ENCODE peak calls at places on chromosomes 7 and 10, in eight cellular contexts. F is GM04503; J is ELF-1; A is GM13977; W is stimulated activated CD4-positive, alpha-beta T cell treated with anti-CD3 and anti-CD28 coated beads, Interleukin-1b, Interleukin-23, amount 100 ng/mL, for 48 hours; N is activated CD8-positive, alpha-beta memory T cell treated with anti-CD3 and anti-CD28 coated beads for 4 hours; K is A549; Y is brain pericyte. S is an unnamed sample.

GRCh38 chr10:3622427-3622826 is 162.6 kb downstream of the KLF6 start:
- DNase-seq in F (no peak), J (no peak), A (no peak), W (peak), N (no peak), K (no peak), Y (no peak), S (no peak)

GRCh38 chr7:106346678-106347217 is 62.0 kb upstream of the NAMPT start:
- DNase-seq in F (peak), J (no peak), A (peak), W (peak), N (no peak), K (peak), Y (no peak), S (no peak)

GRCh38 chr7:155138204-155138603 is 68.1 kb downstream of the HTR5A start:
- DNase-seq in F (no peak), J (no peak), A (no peak), W (no peak), N (no peak), K (no peak), Y (no peak), S (no peak)

GRCh38 chr10:97481071-97481470 is 17.2 kb downstream of the MMS19 start:
- DNase-seq in F (no peak), J (no peak), A (no peak), W (no peak), N (no peak), K (no peak), Y (no peak), S (no peak)

GRCh38 chr7:118186491-118186890 is 2.5 kb downstream of the LSM8 start:
- DNase-seq in F (no peak), J (no peak), A (no peak), W (no peak), N (no peak), K (no peak), Y (no peak), S (no peak)

GRCh38 chr7:67022501-67022900 is 25.9 kb downstream of the TYW1 start:
- DNase-seq in F (no peak), J (no peak), A (no peak), W (no peak), N (no peak), K (no peak), Y (no peak), S (no peak)

GRCh38 chr10:123583639-123584418 is 82.3 kb upstream of the GPR26 start:
- DNase-seq in F (peak), J (peak), A (peak), W (peak), N (no peak), K (peak), Y (no peak), S (peak)

GRCh38 chr7:82745820-82746219 is 302.2 kb upstream of the CACNA2D1 start:
- DNase-seq in F (no peak), J (no peak), A (no peak), W (no peak), N (no peak), K (no peak), Y (no peak), S (no peak)

GRCh38 chr10:127937069-127937468 is 30.2 kb downstream of the PTPRE start:
- DNase-seq in F (no peak), J (no peak), A (no peak), W (no peak), N (no peak), K (no peak), Y (no peak), S (no peak)

GRCh38 chr10:96395931-96396877 is 37.4 kb upstream of the OPALIN start:
- DNase-seq in F (no peak), J (peak), A (peak), W (peak), N (peak), K (peak), Y (peak), S (peak)

GRCh38 chr7:155203059-155203881 is 94.4 kb upstream of the INSIG1 start:
- DNase-seq in F (no peak), J (peak), A (no peak), W (no peak), N (no peak), K (no peak), Y (no peak), S (no peak)

GRCh38 chr10:110682348-110682747 is 38.2 kb downstream of the RBM20 start:
- DNase-seq in F (no peak), J (no peak), A (no peak), W (no peak), N (no peak), K (no peak), Y (no peak), S (no peak)

GRCh38 chr10:48464871-48465736 is 139.8 kb downstream of the ARHGAP22 start:
- DNase-seq in F (no peak), J (peak), A (no peak), W (no peak), N (no peak), K (no peak), Y (no peak), S (peak)

GRCh38 chr7:157339777-157340677 is 3.2 kb downstream of the DNAJB6 start:
- DNase-seq in F (no peak), J (peak), A (peak), W (peak), N (peak), K (peak), Y (no peak), S (peak)

GRCh38 chr7:47609803-47610452 is 28.0 kb upstream of the TNS3 start:
- DNase-seq in F (no peak), J (no peak), A (no peak), W (no peak), N (no peak), K (peak), Y (no peak), S (no peak)

GRCh38 chr10:52566471-52567246 is 205.9 kb downstream of the MBL2 start:
- DNase-seq in F (peak), J (no peak), A (no peak), W (no peak), N (no peak), K (peak), Y (peak), S (no peak)

GRCh38 chr10:59499460-59499859 is 137.1 kb upstream of the FAM13C start:
- DNase-seq in F (no peak), J (no peak), A (no peak), W (no peak), N (no peak), K (no peak), Y (no peak), S (no peak)

GRCh38 chr10:88913803-88914202 is 33.8 kb downstream of the STAMBPL1 start:
- DNase-seq in F (no peak), J (no peak), A (no peak), W (no peak), N (no peak), K (no peak), Y (no peak), S (no peak)

GRCh38 chr7:135673360-135673706 is 11.0 kb downstream of the STMP1 start:
- DNase-seq in F (no peak), J (no peak), A (no peak), W (no peak), N (no peak), K (no peak), Y (no peak), S (no peak)

GRCh38 chr7:26397786-26398435 is 106.2 kb downstream of the SNX10 start:
- DNase-seq in F (no peak), J (peak), A (peak), W (peak), N (no peak), K (peak), Y (no peak), S (peak)

GRCh38 chr10:103706760-103707159 is 148.6 kb downstream of the SH3PXD2A start:
- DNase-seq in F (no peak), J (no peak), A (no peak), W (no peak), N (no peak), K (no peak), Y (no peak), S (no peak)

GRCh38 chr10:72694476-72695369 is 2.8 kb downstream of the MCU start:
- DNase-seq in F (no peak), J (no peak), A (no peak), W (no peak), N (no peak), K (peak), Y (no peak), S (peak)

GRCh38 chr10:96470108-96470743 is 43.5 kb downstream of the TLL2 start:
- DNase-seq in F (no peak), J (peak), A (peak), W (peak), N (no peak), K (peak), Y (no peak), S (peak)

GRCh38 chr10:48760983-48761382 is 76.3 kb downstream of the WDFY4 start:
- DNase-seq in F (no peak), J (no peak), A (no peak), W (no peak), N (no peak), K (no peak), Y (no peak), S (peak)

GRCh38 chr7:23470290-23471089 is at the start of gene IGF2BP3:
- DNase-seq in F (peak), J (peak), A (peak), W (peak), N (no peak), K (peak), Y (peak), S (peak)

GRCh38 chr7:142593106-142593505 is 156.2 kb upstream of the PRSS1 start:
- DNase-seq in F (no peak), J (no peak), A (no peak), W (no peak), N (no peak), K (no peak), Y (no peak), S (no peak)

GRCh38 chr7:5425507-5426225 is 2.0 kb upstream of the TNRC18 start:
- DNase-seq in F (no peak), J (peak), A (no peak), W (no peak), N (no peak), K (peak), Y (no peak), S (peak)

GRCh38 chr10:34217524-34217923 is 597.6 kb downstream of the PARD3 start:
- DNase-seq in F (no peak), J (no peak), A (no peak), W (no peak), N (no peak), K (no peak), Y (no peak), S (no peak)

GRCh38 chr10:118776960-118777359 is 22.2 kb upstream of the CACUL1 start:
- DNase-seq in F (no peak), J (no peak), A (no peak), W (no peak), N (no peak), K (no peak), Y (no peak), S (no peak)

GRCh38 chr10:32054087-32054486 is 2.1 kb downstream of the KIF5B start:
- DNase-seq in F (no peak), J (peak), A (no peak), W (no peak), N (no peak), K (peak), Y (no peak), S (peak)